ENCODE peak calls at places on chromosomes 6 and 20, in eight cellular contexts. N is psoas muscle; L is CD4-positive, alpha-beta T cell; S is left lung; W is effector memory CD4-positive, alpha-beta T cell; O is brain microvascular endothelial cell; C is CD8-positive, alpha-beta T cell; Z is keratinocyte. E is an unnamed sample.

GRCh38 chr6:43220439-43220951 is 8.8 kb downstream of the DNPH1 start:
- DNase-seq in L (no peak), C (no peak), S (peak; percentile 57), O (no peak), Z (no peak), N (no peak), W (no peak), E (no peak)

GRCh38 chr6:14826456-14826855 is 419.4 kb upstream of the JARID2 start:
- DNase-seq in C (no peak), O (no peak), Z (no peak), W (no peak), S (no peak), L (no peak), N (no peak), E (no peak)

GRCh38 chr6:154653853-154654252 is 79.4 kb upstream of the SCAF8 start:
- DNase-seq in Z (peak; percentile 53), N (no peak), C (no peak), O (peak; percentile 89), L (no peak), W (no peak), S (no peak), E (peak; percentile 81)

GRCh38 chr20:47317127-47317895 is 39.2 kb downstream of the ZMYND8 start:
- DNase-seq in O (peak; percentile 93), Z (peak; percentile 94), W (peak; percentile 17), N (peak; percentile 90), C (peak; percentile 33), S (peak; percentile 89), L (peak; percentile 40), E (peak; percentile 96)

GRCh38 chr6:15320683-15321082 is 74.8 kb downstream of the JARID2 start:
- DNase-seq in N (no peak), W (no peak), S (no peak), O (no peak), C (no peak), Z (no peak), L (no peak), E (no peak)

GRCh38 chr6:38588631-38589366 is 50.9 kb downstream of the BTBD9 start:
- DNase-seq in W (no peak), Z (no peak), C (no peak), N (no peak), L (no peak), O (no peak), S (no peak), E (peak; percentile 31)

GRCh38 chr6:26576929-26577719 is 19.6 kb upstream of the ABT1 start:
- DNase-seq in O (peak; percentile 89), S (no peak), W (no peak), N (no peak), Z (no peak), L (peak; percentile 34), C (no peak), E (no peak)

GRCh38 chr6:39381535-39382140 is 59.1 kb upstream of the KCNK16 start:
- DNase-seq in S (no peak), N (no peak), W (no peak), Z (no peak), L (no peak), C (no peak), O (no peak), E (no peak)

GRCh38 chr6:148203281-148203925 is 139.2 kb upstream of the SASH1 start:
- DNase-seq in Z (no peak), W (no peak), L (no peak), N (no peak), S (no peak), C (no peak), O (peak; percentile 42), E (no peak)

GRCh38 chr20:6566821-6567220 is 200.7 kb upstream of the BMP2 start:
- DNase-seq in O (peak; percentile 96), N (no peak), Z (peak; percentile 81), C (no peak), W (no peak), L (no peak), S (no peak), E (peak; percentile 98)

GRCh38 chr6:11835065-11835464 is 56.5 kb upstream of the ADTRP start:
- DNase-seq in C (no peak), W (no peak), L (no peak), Z (no peak), S (no peak), O (no peak), N (no peak), E (no peak)

GRCh38 chr6:90459225-90459758 is 127.6 kb downstream of the MAP3K7 start:
- DNase-seq in N (no peak), O (no peak), W (no peak), Z (no peak), S (no peak), C (no peak), L (no peak), E (peak; percentile 12)

GRCh38 chr6:4884646-4885427 is 108.6 kb downstream of the CDYL start:
- DNase-seq in N (no peak), S (no peak), L (no peak), C (no peak), W (no peak), Z (no peak), O (no peak), E (no peak)

GRCh38 chr20:6395695-6396094 is 272.9 kb upstream of the FERMT1 start:
- DNase-seq in Z (no peak), O (peak; percentile 36), C (no peak), L (no peak), W (no peak), S (no peak), N (no peak), E (no peak)

GRCh38 chr6:40506956-40507355 is 80.2 kb downstream of the LRFN2 start:
- DNase-seq in Z (no peak), S (no peak), O (no peak), C (no peak), W (no peak), N (no peak), L (no peak), E (peak; percentile 8)

GRCh38 chr20:51732454-51732791 is 35.8 kb downstream of the ATP9A start:
- DNase-seq in N (no peak), W (no peak), S (no peak), L (no peak), O (no peak), Z (no peak), C (no peak), E (no peak)

GRCh38 chr20:60921021-60921622 is 330.9 kb upstream of the CDH4 start:
- DNase-seq in L (peak; percentile 4), C (peak; percentile 4), O (no peak), Z (no peak), N (no peak), S (no peak), W (no peak), E (no peak)

GRCh38 chr6:38671885-38672467 is 31.0 kb downstream of the GLO1 start:
- DNase-seq in C (no peak), L (no peak), N (no peak), O (peak; percentile 44), Z (no peak), S (no peak), W (no peak), E (peak; percentile 1)

GRCh38 chr20:50121858-50122271 is 8.9 kb upstream of the UBE2V1 start:
- DNase-seq in W (no peak), L (no peak), C (no peak), O (no peak), Z (no peak), N (no peak), S (no peak), E (no peak)
- H3K27ac ChIP-seq in W (no peak overlapping the region), L (no peak overlapping the region), C (no peak overlapping the region), O (no peak overlapping the region), Z (no peak overlapping the region), N (peak overlapping the region; percentile 77), S (no peak overlapping the region), E (no peak overlapping the region)

GRCh38 chr6:10696655-10697054 is 1.9 kb downstream of the PAK1IP1 start:
- DNase-seq in O (no peak), C (no peak), W (no peak), Z (no peak), N (no peak), S (no peak), L (no peak), E (no peak)
- H3K27ac ChIP-seq in O (no peak overlapping the region), C (no peak overlapping the region), W (no peak overlapping the region), Z (no peak overlapping the region), N (no peak overlapping the region), S (no peak overlapping the region), L (no peak overlapping the region), E (no peak overlapping the region)

GRCh38 chr20:57950764-57951163 is 240.9 kb upstream of the PMEPA1 start:
- DNase-seq in N (no peak), L (no peak), S (no peak), W (no peak), Z (no peak), C (no peak), O (no peak), E (no peak)
- H3K27ac ChIP-seq in N (no peak overlapping the region), L (no peak overlapping the region), S (no peak overlapping the region), W (no peak overlapping the region), Z (no peak overlapping the region), C (no peak overlapping the region), O (no peak overlapping the region), E (no peak overlapping the region)

DNA sequence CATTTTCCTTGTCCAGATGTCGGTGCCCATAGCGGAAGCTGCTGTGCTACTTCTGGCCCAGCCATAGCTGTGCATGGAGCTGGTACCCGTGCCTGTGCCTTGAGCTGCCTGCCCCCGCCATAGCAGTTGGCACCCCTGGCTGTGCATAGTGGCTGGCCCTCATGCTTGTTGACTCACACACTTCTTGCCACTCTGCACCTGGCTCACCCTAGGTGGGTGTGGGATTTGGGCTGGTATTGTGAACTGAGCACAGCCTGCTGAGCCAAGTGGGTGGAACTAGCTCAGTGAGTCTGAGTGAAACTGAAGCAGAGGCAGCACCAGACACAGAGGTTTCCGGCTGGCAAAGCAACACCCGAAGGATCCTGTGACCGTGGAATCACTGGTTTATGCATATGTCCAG is 689.5 kb upstream of the EYS start:
- DNase-seq in C (no peak), O (no peak), L (no peak), S (peak; percentile 47), N (no peak), Z (no peak), W (no peak), E (no peak)
- H3K27ac ChIP-seq in C (no peak overlapping the region), O (no peak overlapping the region), L (no peak overlapping the region), S (no peak overlapping the region), N (no peak overlapping the region), Z (no peak overlapping the region), W (no peak overlapping the region), E (no peak overlapping the region)

GRCh38 chr6:2247664-2248063 is 2.3 kb upstream of the GMDS start:
- DNase-seq in N (no peak), L (no peak), S (no peak), O (no peak), W (no peak), C (no peak), Z (no peak), E (no peak)

GRCh38 chr6:2242311-2242710 is 3.1 kb downstream of the GMDS start:
- DNase-seq in C (no peak), L (no peak), Z (no peak), S (no peak), N (no peak), O (no peak), W (no peak), E (no peak)

GRCh38 chr6:2245954-2246863 is 804 bp upstream of the GMDS start:
- DNase-seq in L (peak; percentile 28), S (peak; percentile 78), Z (peak; percentile 54), O (peak; percentile 8), C (peak; percentile 26), N (peak; percentile 64), W (peak; percentile 45), E (peak; percentile 64)

GRCh38 chr6:2245103-2245953 is at the start of gene GMDS:
- DNase-seq in O (peak; percentile 65), C (peak; percentile 75), N (peak; percentile 88), L (peak; percentile 79), Z (peak; percentile 30), S (peak; percentile 97), W (peak; percentile 77), E (peak; percentile 37)

GRCh38 chr6:2244261-2245102 is 923 bp downstream of the GMDS start:
- DNase-seq in O (no peak), N (no peak), Z (no peak), S (no peak), C (no peak), L (no peak), W (no peak), E (no peak)
- H3K27ac ChIP-seq in O (no peak overlapping the region), N (peak overlapping the region; percentile 90), Z (peak overlapping the region; percentile 92), S (no peak overlapping the region), C (peak overlapping the region; percentile 86), L (no peak overlapping the region), W (peak overlapping the region; percentile 85), E (peak overlapping the region; percentile 76)

E was measured in epithelial cell of prostate.